ENCODE peak calls at places on chromosomes 2 and 18, in six cellular contexts. E is GM23248, R is cardiac muscle cell, X is H9, Q is pancreas, D is adrenal gland. B is an unnamed sample.

GRCh38 chr18:54100920-54101319 is 123.5 kb downstream of the MBD2 start:
- DNase-seq in E (peak; percentile 40), R (no peak), X (no peak), Q (no peak), D (no peak), B (no peak)

GRCh38 chr2:204024503-204024902 is 87.9 kb downstream of the ICOS start:
- DNase-seq in E (peak; percentile 59), R (peak; percentile 41), X (no peak), Q (no peak), D (no peak), B (peak; percentile 57)

GRCh38 chr2:129823044-129823443 is 156.4 kb upstream of the RAB6C start:
- DNase-seq in E (no peak), R (no peak), X (no peak), Q (no peak), D (no peak), B (no peak)

GRCh38 chr2:171432969-171433762 is 624 bp downstream of the METTL8 start:
- DNase-seq in E (peak; percentile 66), R (peak; percentile 16), X (peak; percentile 45), Q (no peak), D (peak; percentile 29), B (peak; percentile 49)

GRCh38 chr18:22167471-22168151 is 1.8 kb upstream of the GATA6 start:
- DNase-seq in E (peak; percentile 46), R (peak; percentile 71), X (peak; percentile 65), Q (peak; percentile 45), D (peak; percentile 48), B (no peak)

GRCh38 chr2:45851111-45851510 is 199.6 kb downstream of the PRKCE start:
- DNase-seq in E (no peak), R (no peak), X (no peak), Q (no peak), D (no peak), B (no peak)

GRCh38 chr2:182144780-182145170 is 159.1 kb downstream of the PPP1R1C start:
- DNase-seq in E (peak; percentile 51), R (peak; percentile 23), X (no peak), Q (no peak), D (no peak), B (peak; percentile 30)

GRCh38 chr2:209113030-209113429 is 310.8 kb upstream of the MAP2 start:
- DNase-seq in E (no peak), R (no peak), X (peak; percentile 52), Q (no peak), D (no peak), B (no peak)

GRCh38 chr2:208545398-208546042 is 138.9 kb downstream of the PTH2R start:
- DNase-seq in E (no peak), R (no peak), X (peak; percentile 29), Q (no peak), D (no peak), B (no peak)

GRCh38 chr2:40760071-40760666 is 308.3 kb upstream of the SLC8A1 start:
- DNase-seq in E (peak; percentile 79), R (peak; percentile 57), X (peak; percentile 57), Q (no peak), D (no peak), B (peak; percentile 77)

GRCh38 chr2:1867141-1867540 is 122.8 kb upstream of the PXDN start:
- DNase-seq in E (no peak), R (no peak), X (no peak), Q (no peak), D (no peak), B (no peak)

GRCh38 chr2:55048925-55049793 is 1.1 kb downstream of the RTN4 start:
- DNase-seq in E (peak; percentile 93), R (peak; percentile 88), X (peak; percentile 73), Q (peak; percentile 86), D (peak; percentile 90), B (peak; percentile 87)

GRCh38 chr2:229422005-229422404 is 150.9 kb upstream of the PID1 start:
- DNase-seq in E (no peak), R (no peak), X (no peak), Q (no peak), D (no peak), B (no peak)

GRCh38 chr2:85353876-85354285 is 447 bp downstream of the RETSAT start:
- DNase-seq in E (peak; percentile 75), R (peak; percentile 37), X (no peak), Q (no peak), D (peak; percentile 53), B (peak; percentile 48)

GRCh38 chr2:9748586-9748985 is 94.7 kb upstream of the TAF1B start:
- DNase-seq in E (no peak), R (no peak), X (no peak), Q (no peak), D (no peak), B (no peak)

GRCh38 chr2:28269019-28269784 is 123.5 kb upstream of the FOSL2 start:
- DNase-seq in E (no peak), R (peak; percentile 48), X (no peak), Q (no peak), D (no peak), B (no peak)

GRCh38 chr2:2573658-2574293 is 242.7 kb upstream of the MYT1L start:
- DNase-seq in E (peak; percentile 22), R (no peak), X (no peak), Q (no peak), D (no peak), B (peak; percentile 9)

GRCh38 chr2:149924028-149924427 is 336.5 kb upstream of the MMADHC start:
- DNase-seq in E (peak; percentile 77), R (no peak), X (no peak), Q (no peak), D (no peak), B (no peak)

GRCh38 chr18:35479911-35480586 is 17.7 kb downstream of the INO80C start:
- DNase-seq in E (no peak), R (no peak), X (no peak), Q (no peak), D (no peak), B (no peak)

GRCh38 chr18:38456253-38456652 is 890.7 kb upstream of the CELF4 start:
- DNase-seq in E (no peak), R (no peak), X (no peak), Q (no peak), D (no peak), B (no peak)

GRCh38 chr2:135142323-135142722 is 90.2 kb downstream of the RAB3GAP1 start:
- DNase-seq in E (no peak), R (no peak), X (no peak), Q (no peak), D (no peak), B (no peak)

GRCh38 chr18:58096658-58097057 is 52.6 kb downstream of the NEDD4L start:
- DNase-seq in E (no peak), R (no peak), X (no peak), Q (no peak), D (no peak), B (no peak)

GRCh38 chr18:37565985-37566478 is 434 bp upstream of the CELF4 start:
- DNase-seq in E (peak; percentile 68), R (peak; percentile 73), X (peak; percentile 60), Q (peak; percentile 89), D (peak; percentile 76), B (no peak)

GRCh38 chr2:225326969-225327368 is 72.5 kb upstream of the NYAP2 start:
- DNase-seq in E (no peak), R (no peak), X (peak; percentile 28), Q (no peak), D (no peak), B (no peak)

GRCh38 chr2:20596973-20597867 is 53.7 kb downstream of the HS1BP3 start:
- DNase-seq in E (no peak), R (peak; percentile 79), X (no peak), Q (no peak), D (peak; percentile 73), B (no peak)

GRCh38 chr2:9149388-9149660 is 57.3 kb upstream of the ASAP2 start:
- DNase-seq in E (no peak), R (no peak), X (no peak), Q (no peak), D (no peak), B (no peak)

GRCh38 chr2:161436411-161436810 is 20.3 kb downstream of the TBR1 start:
- DNase-seq in E (peak; percentile 95), R (peak; percentile 58), X (no peak), Q (no peak), D (no peak), B (no peak)

GRCh38 chr2:217856159-217856558 is 146.6 kb downstream of the TNS1 start:
- DNase-seq in E (no peak), R (no peak), X (no peak), Q (peak; percentile 26), D (no peak), B (no peak)

GRCh38 chr2:217853301-217853881 is 149.4 kb downstream of the TNS1 start:
- DNase-seq in E (peak; percentile 90), R (peak; percentile 60), X (no peak), Q (peak; percentile 31), D (no peak), B (no peak)

GRCh38 chr2:217852812-217853211 is 150.0 kb downstream of the TNS1 start:
- DNase-seq in E (no peak), R (no peak), X (no peak), Q (no peak), D (no peak), B (no peak)

GRCh38 chr2:217853961-217854360 is 148.8 kb downstream of the TNS1 start:
- DNase-seq in E (no peak), R (no peak), X (no peak), Q (no peak), D (no peak), B (no peak)

GRCh38 chr2:217854684-217855083 is 148.1 kb downstream of the TNS1 start:
- DNase-seq in E (no peak), R (no peak), X (no peak), Q (peak; percentile 37), D (no peak), B (no peak)
- H3K4me1 ChIP-seq in E (peaks cover 68% of the 10 kb centered on the region), R (peaks cover 71% of the 10 kb centered on the region), X (no peaks in the 10 kb centered on the region), Q (no peaks in the 10 kb centered on the region), D (peaks cover 46% of the 10 kb centered on the region), B (peaks cover 15% of the 10 kb centered on the region)

GRCh38 chr2:88517759-88518201 is 65.3 kb upstream of the FOXI3 start:
- DNase-seq in E (no peak), R (no peak), X (no peak), Q (no peak), D (no peak), B (no peak)
- H3K27ac ChIP-seq in E (no peak overlapping the region), R (no peak overlapping the region), X (no peak overlapping the region), Q (no peak overlapping the region), D (no peak overlapping the region), B (no peak overlapping the region)

GRCh38 chr2:199458017-199458805 is 472 bp upstream of the SATB2 start:
- DNase-seq in E (peak; percentile 74), R (no peak), X (peak; percentile 64), Q (peak; percentile 82), D (peak; percentile 51), B (peak; percentile 65)
- H3K4me1 ChIP-seq in E (peaks cover 30% of the 10 kb centered on the region), R (peaks cover 9% of the 10 kb centered on the region), X (no peaks in the 10 kb centered on the region), Q (peaks cover 7% of the 10 kb centered on the region), D (peaks cover 23% of the 10 kb centered on the region), B (peaks cover 4% of the 10 kb centered on the region)

GRCh38 chr2:65075605-65076344 is 19.6 kb downstream of the CEP68 start:
- DNase-seq in E (peak; percentile 19), R (no peak), X (peak; percentile 68), Q (no peak), D (no peak), B (no peak)

GRCh38 chr2:65075176-65075575 is 19.0 kb downstream of the CEP68 start:
- DNase-seq in E (no peak), R (no peak), X (no peak), Q (no peak), D (no peak), B (no peak)

GRCh38 chr2:65073879-65074565 is 17.8 kb downstream of the CEP68 start:
- DNase-seq in E (no peak), R (no peak), X (no peak), Q (no peak), D (no peak), B (no peak)

GRCh38 chr2:65077898-65078297 is 21.7 kb downstream of the CEP68 start:
- DNase-seq in E (no peak), R (no peak), X (no peak), Q (no peak), D (no peak), B (no peak)

GRCh38 chr2:65076345-65076710 is 20.1 kb downstream of the CEP68 start:
- DNase-seq in E (peak; percentile 74), R (peak; percentile 64), X (no peak), Q (no peak), D (no peak), B (no peak)
- H3K27ac ChIP-seq in E (peak overlapping the region; percentile 13), R (no peak overlapping the region), X (no peak overlapping the region), Q (no peak overlapping the region), D (no peak overlapping the region), B (no peak overlapping the region)

B was measured in SJCRH30.